ENCODE peak calls at places on chromosome 18, in ten cellular contexts. B is right lobe of liver, K is testis, X is lower lobe of right lung, M is GM23338, D is astrocyte, I is uterus, T is A549, J is OCI-LY7, O is aorta. U is an unnamed sample.

GRCh38 chr18:25176516-25177042 is 175.4 kb downstream of the ZNF521 start:
- DNase-seq in B (no peak), K (no peak), X (no peak), M (peak), D (no peak), I (no peak), T (no peak), J (no peak), O (no peak), U (no peak)

GRCh38 chr18:21777814-21778213 is 37.2 kb downstream of the MIB1 start:
- DNase-seq in B (no peak), K (no peak), X (no peak), M (no peak), D (no peak), I (no peak), T (no peak), J (no peak), O (no peak), U (no peak)

GRCh38 chr18:69686861-69687260 is 260.8 kb downstream of the CD226 start:
- DNase-seq in B (no peak), K (no peak), X (no peak), M (no peak), D (no peak), I (no peak), T (no peak), J (no peak), O (no peak), U (no peak)

GRCh38 chr18:3151379-3152264 is 68.1 kb downstream of the MYOM1 start:
- DNase-seq in B (no peak), K (no peak), X (no peak), M (peak), D (peak), I (no peak), T (peak), J (peak), O (no peak), U (no peak)

GRCh38 chr18:45506951-45507350 is 108.3 kb upstream of the SLC14A2 start:
- DNase-seq in B (no peak), K (no peak), X (no peak), M (no peak), D (no peak), I (no peak), T (no peak), J (no peak), O (no peak), U (no peak)

GRCh38 chr18:22470511-22471181 is 52.9 kb upstream of the CTAGE1 start:
- DNase-seq in B (no peak), K (no peak), X (no peak), M (no peak), D (peak), I (no peak), T (peak), J (no peak), O (peak), U (no peak)

GRCh38 chr18:2587788-2588187 is 16.4 kb downstream of the NDC80 start:
- DNase-seq in B (no peak), K (no peak), X (no peak), M (no peak), D (no peak), I (no peak), T (no peak), J (no peak), O (no peak), U (no peak)

GRCh38 chr18:46477425-46478011 is 179.5 kb downstream of the LOXHD1 start:
- DNase-seq in B (no peak), K (no peak), X (no peak), M (no peak), D (no peak), I (no peak), T (no peak), J (no peak), O (no peak), U (peak)

GRCh38 chr18:3040881-3041280 is 27.9 kb upstream of the LPIN2 start:
- DNase-seq in B (no peak), K (no peak), X (no peak), M (no peak), D (no peak), I (no peak), T (no peak), J (no peak), O (no peak), U (no peak)

GRCh38 chr18:39871976-39872375 is 2083.1 kb upstream of the PIK3C3 start:
- DNase-seq in B (no peak), K (no peak), X (no peak), M (no peak), D (no peak), I (no peak), T (no peak), J (no peak), O (no peak), U (no peak)

GRCh38 chr18:2123077-2123476 is 448.2 kb downstream of the METTL4 start:
- DNase-seq in B (no peak), K (no peak), X (no peak), M (no peak), D (no peak), I (no peak), T (no peak), J (no peak), O (no peak), U (no peak)

GRCh38 chr18:28175047-28175929 is 1.6 kb downstream of the CDH2 start:
- DNase-seq in B (peak), K (peak), X (no peak), M (peak), D (peak), I (no peak), T (peak), J (no peak), O (peak), U (no peak)

GRCh38 chr18:73462092-73462491 is 594.3 kb upstream of the NETO1 start:
- DNase-seq in B (peak), K (peak), X (no peak), M (no peak), D (peak), I (peak), T (no peak), J (no peak), O (no peak), U (no peak)

GRCh38 chr18:73461780-73462059 is 593.9 kb upstream of the NETO1 start:
- DNase-seq in B (no peak), K (no peak), X (no peak), M (no peak), D (peak), I (no peak), T (no peak), J (no peak), O (no peak), U (no peak)

GRCh38 chr18:73456643-73457042 is 588.9 kb upstream of the NETO1 start:
- DNase-seq in B (no peak), K (no peak), X (no peak), M (no peak), D (no peak), I (no peak), T (no peak), J (no peak), O (no peak), U (no peak)

GRCh38 chr18:73458186-73458964 is 590.6 kb upstream of the NETO1 start:
- DNase-seq in B (no peak), K (no peak), X (no peak), M (no peak), D (peak), I (no peak), T (no peak), J (no peak), O (no peak), U (no peak)

DNA sequence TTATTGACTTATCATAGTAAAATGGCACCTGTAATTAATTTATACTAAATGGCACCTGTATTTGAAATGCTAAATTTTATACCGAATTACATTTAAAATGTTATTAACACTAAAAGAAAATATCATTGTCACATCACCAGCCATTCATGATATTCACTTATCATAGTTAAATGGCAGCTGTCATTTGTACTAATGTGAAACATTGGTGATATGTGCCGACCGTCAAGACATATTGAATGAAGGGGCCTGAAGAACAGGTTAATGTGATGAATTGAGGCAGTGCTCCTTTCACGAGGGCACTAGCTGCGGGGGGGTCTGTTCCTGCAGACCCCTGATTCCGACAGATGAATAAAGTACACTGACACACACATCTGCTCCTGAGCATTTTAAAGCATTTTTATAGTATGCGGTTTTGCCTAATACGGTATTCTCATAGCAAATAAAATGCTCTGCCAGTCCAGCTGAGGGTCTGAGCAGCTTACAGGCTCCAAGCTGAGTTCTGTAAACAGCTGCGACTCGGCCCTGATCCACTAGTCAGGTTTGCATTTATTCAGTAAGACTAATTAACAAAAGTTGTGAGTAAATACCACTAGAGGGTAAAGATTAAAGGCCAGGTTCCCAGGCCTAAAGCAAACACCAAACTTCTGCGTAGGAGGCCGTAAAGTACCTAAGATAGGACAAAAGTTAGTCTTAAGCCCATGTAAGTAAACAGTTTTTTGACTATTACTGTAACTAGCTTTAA is 593.4 kb upstream of the NETO1 start:
- DNase-seq in B (no peak), K (no peak), X (no peak), M (peak), D (no peak), I (no peak), T (no peak), J (no peak), O (no peak), U (no peak)
- H3K27ac ChIP-seq in B (no peak), K (peak), X (no peak), M (no peak), D (no peak), I (no peak), T (no peak), J (no peak), O (no peak), U (no peak)

DNA sequence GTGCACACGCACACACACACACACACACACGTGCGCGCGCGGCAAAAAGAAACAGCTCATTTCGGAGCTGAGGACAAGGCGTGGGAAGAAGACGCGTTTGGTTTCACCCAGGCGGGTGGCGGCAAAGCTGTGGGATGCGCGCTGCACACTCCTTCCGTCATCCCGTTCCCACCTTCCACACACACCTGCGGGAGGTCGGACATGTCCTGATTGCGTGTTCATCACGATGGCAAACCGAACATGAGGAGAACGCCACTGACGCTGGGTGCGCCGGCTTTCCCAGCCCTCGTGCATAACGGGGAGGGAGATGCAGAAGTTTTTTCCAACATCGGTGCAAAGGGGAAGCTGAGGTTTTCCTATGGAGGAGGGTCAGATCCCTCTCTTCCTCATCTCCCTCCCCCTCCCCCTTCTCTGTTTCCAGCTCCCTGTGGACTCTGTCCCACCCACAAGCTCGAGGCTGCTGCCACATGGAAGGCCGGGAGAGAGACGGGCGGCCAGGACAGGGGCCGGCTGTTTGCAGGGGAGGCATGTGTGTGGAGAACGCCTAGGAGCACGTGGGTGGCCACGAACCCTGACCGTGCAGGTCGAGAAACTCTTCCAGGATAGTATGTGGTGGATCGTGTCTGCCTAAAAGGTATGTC is 20.3 kb downstream of the MBP start:
- DNase-seq in B (peak), K (no peak), X (no peak), M (peak), D (no peak), I (peak), T (no peak), J (no peak), O (no peak), U (no peak)
- H3K27ac ChIP-seq in B (no peak), K (no peak), X (peak), M (no peak), D (no peak), I (peak), T (peak), J (no peak), O (no peak), U (peak)

GRCh38 chr18:7464245-7464966 is 102.7 kb upstream of the PTPRM start:
- DNase-seq in B (no peak), K (no peak), X (no peak), M (no peak), D (no peak), I (no peak), T (no peak), J (no peak), O (no peak), U (no peak)
- H3K27ac ChIP-seq in B (no peak), K (no peak), X (no peak), M (no peak), D (no peak), I (no peak), T (no peak), J (no peak), O (no peak), U (no peak)

DNA sequence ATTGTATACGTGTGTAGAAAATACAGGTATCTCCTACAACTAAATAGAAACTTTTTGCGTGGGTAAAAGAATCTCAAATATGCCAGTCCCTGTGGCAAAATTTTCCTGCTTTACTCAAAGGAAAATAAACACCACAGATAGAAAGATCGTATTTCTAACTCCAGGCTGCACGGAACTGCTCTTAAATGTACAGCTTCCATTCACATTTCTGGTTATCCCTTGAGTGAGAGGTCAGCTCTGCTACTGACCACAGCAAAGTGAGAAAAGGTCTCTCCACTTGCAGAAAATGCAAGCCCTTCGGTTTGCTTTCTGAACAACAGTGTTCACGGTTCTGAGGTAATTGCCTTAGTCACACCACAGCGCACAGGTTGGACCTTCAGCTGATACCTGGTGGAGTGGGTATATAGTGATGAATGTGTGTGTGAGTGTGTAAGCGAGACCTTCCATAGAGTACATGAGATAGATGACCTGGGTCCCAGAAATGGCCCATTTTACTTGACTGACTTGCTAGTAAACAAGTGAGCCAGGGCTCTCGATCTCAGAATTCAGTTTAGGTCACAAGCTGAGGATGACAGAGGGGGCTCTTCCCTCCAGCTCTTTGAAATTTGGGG is 52.1 kb downstream of the ALPK2 start:
- DNase-seq in B (no peak), K (no peak), X (no peak), M (no peak), D (peak), I (no peak), T (no peak), J (no peak), O (no peak), U (no peak)
- H3K27ac ChIP-seq in B (no peak), K (no peak), X (no peak), M (no peak), D (peak), I (no peak), T (peak), J (no peak), O (no peak), U (no peak)

GRCh38 chr18:993560-993959 is 88.9 kb downstream of the ADCYAP1 start:
- DNase-seq in B (no peak), K (no peak), X (no peak), M (no peak), D (no peak), I (no peak), T (no peak), J (no peak), O (no peak), U (no peak)

GRCh38 chr18:987325-988186 is 82.9 kb downstream of the ADCYAP1 start:
- DNase-seq in B (no peak), K (no peak), X (no peak), M (no peak), D (peak), I (no peak), T (peak), J (no peak), O (no peak), U (no peak)

GRCh38 chr18:995641-996040 is 91.0 kb downstream of the ADCYAP1 start:
- DNase-seq in B (no peak), K (no peak), X (no peak), M (no peak), D (peak), I (peak), T (no peak), J (no peak), O (no peak), U (no peak)

GRCh38 chr18:989423-989822 is 84.8 kb downstream of the ADCYAP1 start:
- DNase-seq in B (no peak), K (no peak), X (no peak), M (no peak), D (no peak), I (no peak), T (no peak), J (no peak), O (no peak), U (no peak)

GRCh38 chr18:991441-991840 is 86.8 kb downstream of the ADCYAP1 start:
- DNase-seq in B (no peak), K (no peak), X (no peak), M (no peak), D (no peak), I (no peak), T (no peak), J (no peak), O (no peak), U (no peak)
- H3K27ac ChIP-seq in B (no peak), K (no peak), X (no peak), M (no peak), D (no peak), I (no peak), T (no peak), J (no peak), O (no peak), U (no peak)

GRCh38 chr18:67596003-67596402 is 79.5 kb upstream of the DSEL start:
- DNase-seq in B (no peak), K (no peak), X (no peak), M (no peak), D (no peak), I (no peak), T (no peak), J (no peak), O (no peak), U (no peak)

GRCh38 chr18:67597759-67598158 is 81.2 kb upstream of the DSEL start:
- DNase-seq in B (peak), K (no peak), X (no peak), M (no peak), D (no peak), I (no peak), T (no peak), J (no peak), O (no peak), U (no peak)

GRCh38 chr18:67600781-67601180 is 84.3 kb upstream of the DSEL start:
- DNase-seq in B (no peak), K (no peak), X (no peak), M (no peak), D (peak), I (no peak), T (no peak), J (no peak), O (no peak), U (no peak)

GRCh38 chr18:67599277-67599676 is 82.8 kb upstream of the DSEL start:
- DNase-seq in B (peak), K (no peak), X (no peak), M (no peak), D (peak), I (no peak), T (no peak), J (no peak), O (no peak), U (no peak)

DNA sequence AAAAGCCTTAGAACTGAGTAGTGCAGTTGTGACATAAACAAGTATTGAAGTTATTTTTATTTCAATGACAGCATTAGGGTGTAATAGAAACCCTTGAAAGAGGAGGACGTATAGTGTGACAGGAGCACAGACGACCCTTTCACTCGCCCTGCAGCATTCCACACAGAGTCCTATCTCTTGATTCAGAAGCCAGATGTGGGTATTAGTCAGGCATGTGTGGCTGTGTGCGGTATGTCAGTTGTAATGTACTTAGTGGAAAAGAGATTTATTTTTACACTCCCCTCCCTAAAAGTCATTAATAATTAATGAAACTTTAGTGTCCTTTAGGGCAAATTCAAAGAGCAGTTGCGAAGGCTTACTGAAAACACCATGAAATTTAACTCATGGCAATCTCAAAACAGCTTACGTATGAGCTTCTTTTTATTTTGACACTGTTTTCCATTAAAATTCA is 83.7 kb upstream of the DSEL start:
- DNase-seq in B (peak), K (no peak), X (no peak), M (no peak), D (peak), I (no peak), T (no peak), J (no peak), O (no peak), U (no peak)
- H3K27ac ChIP-seq in B (peak), K (no peak), X (no peak), M (no peak), D (peak), I (no peak), T (no peak), J (no peak), O (no peak), U (no peak)

GRCh38 chr18:77087391-77088141 is 45.0 kb downstream of the MBP start:
- DNase-seq in B (no peak), K (peak), X (peak), M (peak), D (peak), I (peak), T (no peak), J (no peak), O (peak), U (no peak)
- H3K27ac ChIP-seq in B (peak), K (peak), X (peak), M (no peak), D (no peak), I (peak), T (peak), J (no peak), O (no peak), U (peak)

DNA sequence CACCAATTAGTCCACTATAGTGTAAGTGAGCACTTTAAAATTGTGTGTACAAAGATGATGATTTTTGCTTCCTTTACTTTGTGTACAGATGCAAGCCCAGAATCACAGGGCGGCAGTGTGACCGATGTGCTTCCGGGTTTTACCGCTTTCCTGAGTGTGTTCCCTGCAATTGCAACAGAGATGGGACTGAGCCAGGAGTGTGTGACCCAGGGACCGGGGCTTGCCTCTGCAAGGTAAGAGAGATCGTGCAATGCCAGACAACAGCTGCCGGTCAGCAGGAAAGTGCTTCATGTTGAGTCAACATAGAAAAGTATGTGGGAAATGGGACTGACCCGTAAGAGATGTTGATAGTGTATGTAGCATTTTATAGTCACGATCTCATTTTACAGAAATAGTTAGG is 156.8 kb upstream of the TTC39C start:
- DNase-seq in B (peak), K (no peak), X (peak), M (no peak), D (peak), I (no peak), T (no peak), J (no peak), O (no peak), U (no peak)
- H3K27ac ChIP-seq in B (peak), K (no peak), X (no peak), M (no peak), D (no peak), I (no peak), T (no peak), J (no peak), O (no peak), U (no peak)